ENCODE peak calls at places on chromosome 7, in five cellular contexts. G is nucleus accumbens; Y is right atrium auricular region; V is fibroblast of the aortic adventitia; X is stimulated activated CD4-positive, alpha-beta T cell treated with anti-CD3 and anti-CD28 coated beads, Interleukin-15, amount 100 ng/mL, for 1 hour. D is an unnamed sample.

GRCh38 chr7:106788637-106789036 is 76.4 kb upstream of the PIK3CG start:
- DNase-seq in Y (no peak), X (no peak), V (no peak), G (no peak), D (no peak)

GRCh38 chr7:100016209-100016901 is 959 bp downstream of the ZKSCAN1 start:
- DNase-seq in G (peak), X (no peak), V (peak), Y (no peak), D (no peak)

GRCh38 chr7:35725280-35725680 is 30.3 kb upstream of the HERPUD2 start:
- DNase-seq in V (no peak), Y (no peak), G (no peak), X (no peak), D (no peak)

GRCh38 chr7:21076054-21076453 is 289.4 kb upstream of the SP8 start:
- DNase-seq in X (no peak), Y (no peak), V (no peak), G (no peak), D (no peak)

GRCh38 chr7:2432910-2433712 is 29.7 kb downstream of the CHST12 start:
- DNase-seq in X (no peak), Y (no peak), G (no peak), V (no peak), D (no peak)

GRCh38 chr7:151579642-151580041 is 59.9 kb upstream of the RHEB start:
- DNase-seq in Y (no peak), V (peak), X (no peak), G (no peak), D (no peak)

GRCh38 chr7:149595078-149595477 is 97.5 kb upstream of the ZNF746 start:
- DNase-seq in V (no peak), X (no peak), G (no peak), Y (no peak), D (no peak)

GRCh38 chr7:138886501-138886917 is 88.5 kb upstream of the ATP6V0A4 start:
- DNase-seq in Y (no peak), V (peak), X (no peak), G (no peak), D (no peak)

GRCh38 chr7:1705856-1706255 is 35.8 kb downstream of the ELFN1 start:
- DNase-seq in G (no peak), X (no peak), V (no peak), Y (no peak), D (no peak)

GRCh38 chr7:33212144-33212543 is 82.8 kb downstream of the BBS9 start:
- DNase-seq in X (no peak), Y (no peak), V (no peak), G (no peak), D (no peak)

GRCh38 chr7:80078159-80078731 is 56.4 kb upstream of the GNAI1 start:
- DNase-seq in Y (no peak), X (no peak), G (no peak), V (peak), D (no peak)

GRCh38 chr7:10974717-10975032 is 1.0 kb downstream of the PHF14 start:
- DNase-seq in X (no peak), Y (no peak), G (no peak), V (no peak), D (no peak)

GRCh38 chr7:50615519-50615845 is 50.3 kb upstream of the DDC start:
- DNase-seq in Y (no peak), V (no peak), G (no peak), X (no peak), D (no peak)

GRCh38 chr7:153190452-153190851 is 430.9 kb downstream of the ACTR3B start:
- DNase-seq in X (no peak), Y (no peak), V (no peak), G (no peak), D (no peak)

GRCh38 chr7:22184549-22185199 is 172.3 kb downstream of the RAPGEF5 start:
- DNase-seq in X (no peak), V (no peak), G (no peak), Y (no peak), D (no peak)

GRCh38 chr7:5419523-5420107 is 4.0 kb downstream of the TNRC18 start:
- DNase-seq in Y (no peak), G (peak), V (no peak), X (no peak), D (no peak)

GRCh38 chr7:2710901-2711551 is 23.0 kb downstream of the AMZ1 start:
- DNase-seq in X (no peak), V (no peak), G (no peak), Y (no peak), D (no peak)

GRCh38 chr7:85090138-85090537 is 96.7 kb downstream of the SEMA3D start:
- DNase-seq in G (no peak), Y (no peak), X (no peak), V (peak), D (no peak)